ENCODE peak calls at places on chromosomes 3 and 15, in seven cellular contexts. I is IMR-90, A is uterus, E is SJSA1, T is hepatocyte, M is mucosa of descending colon, X is lower lobe of right lung. Z is an unnamed sample. For H3K4me1, the result is how much of the 10 kb centered on the place peaks cover.

GRCh38 chr3:20729185-20729584 is 543.2 kb upstream of the SGO1 start:
- DNase-seq in I (no peak), E (no peak), A (no peak), M (no peak), T (no peak), X (no peak), Z (no peak)

GRCh38 chr3:13139471-13140065 is 66.3 kb upstream of the IQSEC1 start:
- DNase-seq in M (no peak), A (no peak), T (no peak), E (no peak), X (no peak), I (no peak), Z (no peak)

GRCh38 chr3:39907981-39908380 is 98.6 kb downstream of the MYRIP start:
- DNase-seq in T (no peak), M (peak), I (no peak), X (no peak), E (no peak), A (peak), Z (no peak)

GRCh38 chr15:51375966-51376640 is 34.6 kb downstream of the GLDN start:
- DNase-seq in I (peak), M (no peak), A (no peak), X (no peak), T (no peak), E (peak), Z (no peak)

GRCh38 chr3:169886671-169887070 is 16.9 kb upstream of the LRRC31 start:
- DNase-seq in I (peak), T (no peak), X (peak), E (no peak), A (peak), M (no peak), Z (peak)

GRCh38 chr15:48361690-48362089 is 30.5 kb downstream of the DUT start:
- DNase-seq in E (peak), T (no peak), X (no peak), M (no peak), I (peak), A (no peak), Z (no peak)

GRCh38 chr15:41917767-41918430 is 24.0 kb upstream of the SPTBN5 start:
- DNase-seq in A (no peak), T (peak), E (peak), M (no peak), X (no peak), I (peak), Z (peak)

GRCh38 chr15:96346409-96346808 is 15.9 kb downstream of the NR2F2 start:
- DNase-seq in M (no peak), T (no peak), E (no peak), A (no peak), I (no peak), X (no peak), Z (no peak)

GRCh38 chr3:59143447-59143846 is 93.6 kb upstream of the CFAP20DC start:
- DNase-seq in M (no peak), E (no peak), I (no peak), X (no peak), T (no peak), A (no peak), Z (no peak)

GRCh38 chr15:68691667-68692066 is 112.9 kb downstream of the CORO2B start:
- DNase-seq in T (peak), A (no peak), E (no peak), X (no peak), M (no peak), I (no peak), Z (no peak)

GRCh38 chr15:45186771-45187577 is 792 bp downstream of the SHF start:
- DNase-seq in I (no peak), T (no peak), A (no peak), E (no peak), X (no peak), M (peak), Z (no peak)

GRCh38 chr15:61916104-61916503 is 144.1 kb downstream of the VPS13C start:
- DNase-seq in X (no peak), E (no peak), A (no peak), I (peak), M (no peak), T (no peak), Z (no peak)

GRCh38 chr3:138331143-138331894 is 1.7 kb upstream of the NME9 start:
- DNase-seq in M (no peak), I (peak), E (no peak), T (no peak), X (no peak), A (no peak), Z (no peak)

GRCh38 chr3:70358978-70359580 is 46.6 kb upstream of the MDFIC2 start:
- DNase-seq in X (no peak), T (peak), M (no peak), A (no peak), E (peak), I (peak), Z (no peak)

GRCh38 chr3:36866358-36866757 is 78.5 kb downstream of the TRANK1 start:
- DNase-seq in T (no peak), I (no peak), A (no peak), X (no peak), E (no peak), M (no peak), Z (no peak)

GRCh38 chr3:149770246-149770645 is 18.0 kb upstream of the COMMD2 start:
- DNase-seq in A (no peak), E (no peak), X (no peak), M (no peak), I (no peak), T (no peak), Z (no peak)

GRCh38 chr3:77102916-77103769 is 63.2 kb downstream of the ROBO2 start:
- DNase-seq in M (no peak), A (no peak), E (no peak), I (peak), X (no peak), T (no peak), Z (no peak)

GRCh38 chr3:164222200-164222599 is 856.1 kb downstream of the SI start:
- DNase-seq in A (no peak), T (no peak), I (no peak), M (no peak), E (no peak), X (no peak), Z (no peak)

GRCh38 chr3:197539651-197540051 is 16.1 kb downstream of the BDH1 start:
- DNase-seq in I (no peak), E (no peak), X (no peak), A (no peak), T (peak), M (peak), Z (no peak)

GRCh38 chr3:58044656-58045055 is 36.4 kb downstream of the FLNB start:
- DNase-seq in T (no peak), E (no peak), M (no peak), I (peak), A (no peak), X (no peak), Z (no peak)

GRCh38 chr15:101539930-101540329 is 50.4 kb upstream of the PCSK6 start:
- DNase-seq in M (no peak), X (no peak), E (no peak), I (no peak), A (no peak), T (no peak), Z (no peak)

GRCh38 chr15:40252438-40253178 is 13.7 kb downstream of the PAK6 start:
- DNase-seq in I (no peak), X (peak), E (no peak), M (peak), T (peak), A (no peak), Z (no peak)

GRCh38 chr3:152021951-152022461 is 148.6 kb downstream of the SUCNR1 start:
- DNase-seq in A (peak), I (peak), M (no peak), E (peak), X (peak), T (no peak), Z (no peak)

GRCh38 chr15:50119063-50119700 is at the start of gene ATP8B4:
- DNase-seq in I (no peak), M (no peak), A (no peak), E (no peak), T (no peak), X (no peak), Z (no peak)

GRCh38 chr3:61605589-61606175 is 44.3 kb downstream of the PTPRG start:
- DNase-seq in T (no peak), M (no peak), X (no peak), E (no peak), A (no peak), I (no peak), Z (no peak)

GRCh38 chr15:35838422-35839150 is 292.6 kb upstream of the DPH6 start:
- DNase-seq in E (no peak), X (no peak), I (no peak), A (no peak), T (no peak), M (no peak), Z (no peak)

GRCh38 chr3:178849220-178849910 is 222.2 kb downstream of the ZMAT3 start:
- DNase-seq in A (no peak), E (no peak), I (no peak), M (no peak), X (no peak), T (no peak), Z (no peak)

GRCh38 chr3:152399374-152399773 is 130.6 kb downstream of the MBNL1 start:
- DNase-seq in M (no peak), X (no peak), T (no peak), I (peak), A (no peak), E (peak), Z (no peak)

GRCh38 chr15:101050647-101051290 is 131.6 kb downstream of the LRRK1 start:
- DNase-seq in T (peak), A (no peak), X (no peak), I (no peak), E (no peak), M (no peak), Z (peak)

GRCh38 chr3:17119198-17120072 is 234.7 kb downstream of the PLCL2 start:
- DNase-seq in I (no peak), M (no peak), E (no peak), T (no peak), A (no peak), X (no peak), Z (no peak)

GRCh38 chr3:194615221-194615620 is 18.0 kb downstream of the TMEM44 start:
- DNase-seq in M (no peak), A (no peak), T (no peak), I (peak), X (no peak), E (no peak), Z (no peak)

GRCh38 chr3:123459867-123460266 is 11.0 kb upstream of the ADCY5 start:
- DNase-seq in T (no peak), X (no peak), M (no peak), E (no peak), I (no peak), A (no peak), Z (no peak)

GRCh38 chr3:129425213-129425612 is 3.2 kb downstream of the EFCAB12 start:
- DNase-seq in A (no peak), I (no peak), X (no peak), M (no peak), T (no peak), E (no peak), Z (no peak)

GRCh38 chr3:32239638-32240550 is 1.4 kb downstream of the CMTM8 start:
- DNase-seq in I (no peak), A (no peak), X (no peak), T (peak), E (no peak), M (no peak), Z (no peak)

GRCh38 chr3:58111513-58112184 is 99.1 kb downstream of the DNASE1L3 start:
- DNase-seq in I (no peak), X (peak), E (no peak), T (peak), M (peak), A (no peak), Z (no peak)

GRCh38 chr3:54696313-54696712 is 231.5 kb downstream of the LRTM1 start:
- DNase-seq in X (no peak), E (peak), A (no peak), I (no peak), M (no peak), T (peak), Z (no peak)

GRCh38 chr3:141427764-141428163 is 59.1 kb upstream of the RASA2 start:
- DNase-seq in X (no peak), A (no peak), M (no peak), T (no peak), E (no peak), I (no peak), Z (no peak)

GRCh38 chr15:88814393-88814792 is 11.2 kb downstream of the ACAN start:
- DNase-seq in A (no peak), T (no peak), E (no peak), X (no peak), M (no peak), I (no peak), Z (no peak)

GRCh38 chr3:11601446-11602241 is 42.1 kb downstream of the VGLL4 start:
- DNase-seq in E (no peak), T (no peak), I (peak), M (no peak), X (no peak), A (peak), Z (peak)
- H3K4me1 ChIP-seq in E (under half), T (under half), I (under half), M (under half), X (under half), A (under half), Z (half or more)

GRCh38 chr15:91865486-91865885 is 12.0 kb downstream of the SLCO3A1 start:
- DNase-seq in X (no peak), I (no peak), T (no peak), M (no peak), E (no peak), A (no peak), Z (no peak)

GRCh38 chr15:91862891-91863520 is 9.5 kb downstream of the SLCO3A1 start:
- DNase-seq in E (no peak), M (no peak), X (no peak), A (no peak), I (no peak), T (no peak), Z (no peak)

GRCh38 chr15:91864669-91865068 is 11.2 kb downstream of the SLCO3A1 start:
- DNase-seq in I (no peak), M (no peak), A (no peak), E (no peak), X (no peak), T (no peak), Z (no peak)

GRCh38 chr15:91865903-91866302 is 12.4 kb downstream of the SLCO3A1 start:
- DNase-seq in E (no peak), M (no peak), T (no peak), I (peak), A (no peak), X (no peak), Z (no peak)

GRCh38 chr15:91863621-91864255 is 10.2 kb downstream of the SLCO3A1 start:
- DNase-seq in M (no peak), A (no peak), T (no peak), E (no peak), X (no peak), I (no peak), Z (no peak)
- H3K4me1 ChIP-seq in M (under half), A (under half), T (under half), E (under half), X (half or more), I (under half), Z (under half)

DNA sequence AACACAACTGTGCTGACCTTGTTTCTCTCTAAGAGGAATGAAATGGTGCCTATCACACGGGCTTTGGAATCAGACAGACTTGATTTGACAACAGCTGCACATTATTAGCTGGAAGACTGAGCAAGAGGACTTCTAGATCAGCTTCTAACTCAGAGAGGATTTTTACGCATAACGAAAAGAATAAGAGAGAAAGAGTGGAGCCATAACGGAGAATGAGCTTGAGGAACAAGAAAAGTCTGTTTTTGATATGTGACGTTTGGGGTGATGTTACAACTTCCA is 16.0 kb downstream of the HEG1 start:
- DNase-seq in M (no peak), T (no peak), I (no peak), X (no peak), A (no peak), E (no peak), Z (no peak)
- H3K4me1 ChIP-seq in M (under half), T (under half), I (under half), X (half or more), A (under half), E (under half), Z (half or more)

GRCh38 chr3:122102191-122102935 is 47.2 kb downstream of the CD86 start:
- DNase-seq in X (no peak), I (no peak), M (no peak), T (no peak), A (no peak), E (no peak), Z (no peak)

GRCh38 chr3:122104515-122105194 is 49.5 kb downstream of the CD86 start:
- DNase-seq in E (no peak), I (no peak), T (no peak), X (no peak), M (no peak), A (no peak), Z (no peak)

GRCh38 chr3:122101646-122102045 is 46.5 kb downstream of the CD86 start:
- DNase-seq in X (no peak), M (no peak), A (no peak), E (peak), T (peak), I (peak), Z (no peak)

GRCh38 chr3:122105626-122106025 is 50.5 kb downstream of the CD86 start:
- DNase-seq in E (no peak), I (peak), A (no peak), M (no peak), X (no peak), T (no peak), Z (no peak)

GRCh38 chr3:122103821-122104514 is 48.8 kb downstream of the CD86 start:
- DNase-seq in I (no peak), T (no peak), M (no peak), X (no peak), E (no peak), A (no peak), Z (no peak)
- H3K4me1 ChIP-seq in I (under half), T (under half), M (under half), X (under half), E (under half), A (under half), Z (under half)

GRCh38 chr3:35663471-35663870 is 24.1 kb downstream of the ARPP21 start:
- DNase-seq in E (no peak), X (no peak), M (no peak), T (no peak), I (no peak), A (no peak), Z (no peak)
- H3K4me1 ChIP-seq in E (under half), X (under half), M (under half), T (under half), I (under half), A (under half), Z (under half)

Z was measured in tibial artery.